ENCODE peak calls at places on chromosomes 7 and 10, in ten cellular contexts. C, D, R, H, T, M, I, N, U and E are unnamed samples.

GRCh38 chr7:88169717-88170320 is 50.0 kb downstream of the SRI start:
- DNase-seq in M (no peak), I (peak; percentile 4), U (peak; percentile 5), N (no peak), H (peak; percentile 15), D (no peak), T (no peak), R (peak; percentile 10), C (no peak), E (no peak)

GRCh38 chr10:72250666-72251065 is 23.1 kb upstream of the DDIT4 start:
- DNase-seq in N (peak; percentile 38), H (no peak), U (peak; percentile 82), I (no peak), T (peak; percentile 79), C (peak; percentile 65), R (no peak), D (peak; percentile 70), M (no peak), E (no peak)

GRCh38 chr7:20114463-20114862 is 102.7 kb downstream of the MACC1 start:
- DNase-seq in T (no peak), U (no peak), N (peak; percentile 13), D (peak; percentile 28), I (no peak), H (no peak), R (no peak), C (no peak), M (no peak), E (peak; percentile 13)

GRCh38 chr7:31764457-31764856 is 77.4 kb downstream of the PPP1R17 start:
- DNase-seq in C (no peak), R (no peak), I (no peak), N (no peak), T (no peak), U (no peak), D (no peak), M (no peak), H (no peak), E (no peak)

GRCh38 chr10:77926566-77927342 is at the start of gene DLG5:
- DNase-seq in I (no peak), U (peak; percentile 52), D (peak; percentile 66), M (no peak), N (peak; percentile 75), T (peak; percentile 85), R (no peak), C (peak; percentile 73), H (peak; percentile 92), E (peak; percentile 76)

GRCh38 chr7:142870147-142870559 is 15.3 kb downstream of the EPHB6 start:
- DNase-seq in C (no peak), N (no peak), D (no peak), M (no peak), U (no peak), H (no peak), R (no peak), T (peak; percentile 41), I (no peak), E (no peak)

GRCh38 chr7:151271699-151272355 is 23.3 kb upstream of the SMARCD3 start:
- DNase-seq in H (no peak), N (peak; percentile 52), C (no peak), T (peak; percentile 81), M (no peak), U (peak; percentile 40), I (no peak), R (peak; percentile 53), D (peak; percentile 45), E (peak; percentile 78)

GRCh38 chr10:36172054-36172531 is 530.0 kb upstream of the FZD8 start:
- DNase-seq in I (no peak), U (peak; percentile 71), C (no peak), D (no peak), M (no peak), R (no peak), H (no peak), T (no peak), N (no peak), E (no peak)

GRCh38 chr7:156167417-156167807 is 355.1 kb upstream of the SHH start:
- DNase-seq in T (no peak), H (no peak), I (no peak), D (no peak), U (no peak), N (no peak), R (no peak), M (no peak), C (no peak), E (no peak)

GRCh38 chr10:6351540-6351939 is 148.8 kb downstream of the PFKFB3 start:
- DNase-seq in D (no peak), C (no peak), T (no peak), R (no peak), H (no peak), I (no peak), U (no peak), M (no peak), N (no peak), E (no peak)

GRCh38 chr7:139854803-139855497 is 25.9 kb downstream of the TBXAS1 start:
- DNase-seq in N (no peak), I (no peak), R (no peak), U (no peak), H (no peak), D (no peak), M (no peak), C (no peak), T (no peak), E (no peak)

GRCh38 chr10:61761825-61762217 is 99.1 kb downstream of the CABCOCO1 start:
- DNase-seq in H (no peak), N (peak; percentile 10), M (no peak), D (no peak), C (no peak), T (no peak), R (no peak), I (no peak), U (no peak), E (no peak)

GRCh38 chr10:47255033-47255813 is 44.8 kb upstream of the GDF10 start:
- DNase-seq in C (no peak), U (no peak), H (no peak), M (no peak), I (no peak), D (no peak), N (peak; percentile 4), T (no peak), R (no peak), E (no peak)

GRCh38 chr10:84328303-84329093 is at the start of gene CCSER2:
- DNase-seq in D (peak; percentile 99), U (peak; percentile 97), M (peak; percentile 70), T (peak; percentile 99), I (peak; percentile 86), R (peak; percentile 88), N (peak; percentile 99), H (peak; percentile 100), C (peak; percentile 98), E (peak; percentile 98)

GRCh38 chr10:84329094-84329611 is 764 bp downstream of the CCSER2 start:
- DNase-seq in U (peak; percentile 59), D (no peak), I (peak; percentile 40), N (peak; percentile 38), C (no peak), T (no peak), R (peak; percentile 47), M (no peak), H (peak; percentile 40), E (peak; percentile 39)

GRCh38 chr10:84331091-84331490 is 2.7 kb downstream of the CCSER2 start:
- DNase-seq in C (no peak), U (no peak), R (no peak), N (no peak), D (no peak), M (no peak), T (no peak), H (no peak), I (no peak), E (no peak)

GRCh38 chr10:84333864-84334451 is 5.6 kb downstream of the CCSER2 start:
- DNase-seq in C (no peak), H (no peak), R (no peak), D (no peak), U (peak; percentile 55), I (no peak), N (no peak), M (no peak), T (no peak), E (no peak)

GRCh38 chr10:84329986-84330651 is 1.7 kb downstream of the CCSER2 start:
- DNase-seq in R (no peak), C (no peak), H (no peak), I (no peak), N (no peak), M (no peak), D (no peak), T (no peak), U (no peak), E (no peak)
- H3K27ac ChIP-seq in R (peak overlapping the region; percentile 37), C (no peak overlapping the region), H (no peak overlapping the region), I (no peak overlapping the region), N (peak overlapping the region; percentile 98), M (peak overlapping the region; percentile 98), D (no peak overlapping the region), T (no peak overlapping the region), U (no peak overlapping the region), E (no peak overlapping the region)

GRCh38 chr7:57327081-57327480 is 122.9 kb upstream of the ZNF716 start:
- DNase-seq in T (no peak), N (no peak), R (no peak), M (no peak), C (no peak), D (no peak), U (no peak), H (no peak), I (no peak), E (no peak)
- H3K9me3 ChIP-seq in T (peaks cover 3% of the 10 kb centered on the region), N (no peaks in the 10 kb centered on the region), R (peaks cover 95% of the 10 kb centered on the region), M (peaks cover 21% of the 10 kb centered on the region), C (peaks cover 47% of the 10 kb centered on the region), D (no peaks in the 10 kb centered on the region), U (peaks cover 12% of the 10 kb centered on the region), H (no peaks in the 10 kb centered on the region), I (no peaks in the 10 kb centered on the region), E (no peaks in the 10 kb centered on the region)

DNA sequence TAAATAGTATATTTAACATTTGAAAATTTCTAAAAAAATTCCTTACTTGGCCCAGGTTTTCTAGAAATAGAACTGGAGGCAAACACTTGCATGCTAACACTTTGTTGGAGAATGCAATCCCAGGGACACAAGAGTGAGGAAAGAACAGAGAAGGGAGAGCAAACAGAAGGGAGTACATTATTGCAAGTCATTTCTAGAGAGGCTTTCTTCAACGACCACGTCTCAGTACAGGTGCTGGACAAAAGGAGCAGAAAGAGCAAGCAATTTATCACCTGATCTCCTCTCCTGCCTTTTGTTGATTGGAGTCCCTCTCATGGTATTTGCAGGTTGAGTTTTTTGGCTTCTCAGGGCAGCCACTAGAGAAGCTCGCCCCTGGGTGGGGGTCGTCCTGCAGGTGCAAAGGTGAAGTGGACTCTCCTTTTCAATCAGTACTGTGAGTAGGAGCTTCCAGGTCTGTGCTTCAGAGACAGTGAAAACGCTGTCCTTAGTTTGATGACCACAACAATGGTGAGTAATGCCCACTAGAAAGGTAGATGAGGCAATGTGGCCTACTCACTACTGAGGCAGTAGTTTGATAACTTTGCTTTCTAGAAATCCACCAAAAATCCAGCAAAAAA is 5.2 kb downstream of the CPED1 start:
- DNase-seq in C (no peak), U (peak; percentile 56), R (no peak), H (no peak), D (no peak), T (no peak), M (no peak), I (no peak), N (no peak), E (no peak)
- H3K27ac ChIP-seq in C (peak overlapping the region; percentile 11), U (no peak overlapping the region), R (no peak overlapping the region), H (no peak overlapping the region), D (peak overlapping the region; percentile 21), T (peak overlapping the region; percentile 94), M (no peak overlapping the region), I (no peak overlapping the region), N (peak overlapping the region; percentile 87), E (no peak overlapping the region)

DNA sequence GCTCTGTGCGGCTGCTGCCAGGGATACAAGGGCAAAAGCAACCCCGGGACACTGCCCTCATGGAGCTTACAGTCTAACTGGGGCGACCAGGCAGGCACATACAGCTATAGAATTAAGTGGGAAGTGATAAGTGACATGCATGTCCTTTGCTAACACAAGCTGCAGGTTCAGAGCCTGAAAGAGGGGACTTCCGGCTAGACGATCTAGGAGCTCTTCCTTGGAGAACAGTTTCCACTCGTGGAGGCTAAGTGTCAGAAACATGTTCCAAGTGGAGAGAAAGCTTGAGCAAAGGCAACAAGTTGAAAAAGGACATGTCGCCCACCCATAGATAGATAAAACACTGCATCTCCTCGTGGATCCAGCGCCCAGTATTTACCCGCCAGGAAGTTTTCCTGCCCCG is 548 bp upstream of the NKX2-3 start:
- DNase-seq in R (no peak), N (no peak), U (no peak), I (no peak), C (no peak), H (no peak), M (no peak), T (no peak), D (no peak), E (no peak)
- H3K9me3 ChIP-seq in R (no peaks in the 10 kb centered on the region), N (no peaks in the 10 kb centered on the region), U (peaks cover 26% of the 10 kb centered on the region), I (no peaks in the 10 kb centered on the region), C (no peaks in the 10 kb centered on the region), H (no peaks in the 10 kb centered on the region), M (no peaks in the 10 kb centered on the region), T (no peaks in the 10 kb centered on the region), D (no peaks in the 10 kb centered on the region), E (peaks cover 3% of the 10 kb centered on the region)